ENCODE peak calls at places on chromosomes 2 and 18, in six cellular contexts. One of them, this sample, is unnamed.

GRCh38 chr2:3914243-3914642 is 210.9 kb downstream of the DCDC2C start:
- DNase-seq in CD4-positive, alpha-beta T cell: no peak
- DNase-seq in thoracic aorta: no peak
- DNase-seq in endothelial cell of umbilical vein: peak; percentile 8
- DNase-seq in HCT116: no peak
- DNase-seq in iPS DF 6.9: no peak
- DNase-seq in this sample: no peak

GRCh38 chr2:159080641-159081040 is 112.2 kb downstream of the TANC1 start:
- DNase-seq in endothelial cell of umbilical vein: no peak
- DNase-seq in iPS DF 6.9: no peak
- DNase-seq in HCT116: no peak
- DNase-seq in CD4-positive, alpha-beta T cell: no peak
- DNase-seq in thoracic aorta: no peak
- DNase-seq in this sample: no peak

GRCh38 chr2:111967018-111967417 is 68.6 kb downstream of the MERTK start:
- DNase-seq in CD4-positive, alpha-beta T cell: no peak
- DNase-seq in HCT116: no peak
- DNase-seq in iPS DF 6.9: no peak
- DNase-seq in endothelial cell of umbilical vein: peak; percentile 20
- DNase-seq in thoracic aorta: no peak
- DNase-seq in this sample: no peak

GRCh38 chr2:152861349-152861942 is 143.0 kb downstream of the ARL6IP6 start:
- DNase-seq in CD4-positive, alpha-beta T cell: no peak
- DNase-seq in thoracic aorta: no peak
- DNase-seq in iPS DF 6.9: peak; percentile 37
- DNase-seq in HCT116: peak; percentile 46
- DNase-seq in endothelial cell of umbilical vein: peak; percentile 30
- DNase-seq in this sample: no peak

GRCh38 chr18:53864758-53865157 is 359.7 kb downstream of the MBD2 start:
- DNase-seq in endothelial cell of umbilical vein: no peak
- DNase-seq in HCT116: no peak
- DNase-seq in CD4-positive, alpha-beta T cell: no peak
- DNase-seq in thoracic aorta: no peak
- DNase-seq in iPS DF 6.9: no peak
- DNase-seq in this sample: no peak

GRCh38 chr2:160303527-160303926 is 103.5 kb upstream of the ITGB6 start:
- DNase-seq in thoracic aorta: no peak
- DNase-seq in CD4-positive, alpha-beta T cell: no peak
- DNase-seq in HCT116: no peak
- DNase-seq in iPS DF 6.9: no peak
- DNase-seq in endothelial cell of umbilical vein: no peak
- DNase-seq in this sample: no peak

GRCh38 chr2:46716806-46717732 is 198.5 kb downstream of the MCFD2 start:
- DNase-seq in HCT116: no peak
- DNase-seq in CD4-positive, alpha-beta T cell: no peak
- DNase-seq in endothelial cell of umbilical vein: no peak
- DNase-seq in thoracic aorta: no peak
- DNase-seq in iPS DF 6.9: no peak
- DNase-seq in this sample: no peak

GRCh38 chr2:39107156-39107555 is 13.7 kb downstream of the SOS1 start:
- DNase-seq in thoracic aorta: no peak
- DNase-seq in CD4-positive, alpha-beta T cell: no peak
- DNase-seq in HCT116: no peak
- DNase-seq in iPS DF 6.9: no peak
- DNase-seq in endothelial cell of umbilical vein: no peak
- DNase-seq in this sample: no peak

GRCh38 chr18:6807504-6808257 is 78.2 kb downstream of the ARHGAP28 start:
- DNase-seq in thoracic aorta: no peak
- DNase-seq in HCT116: no peak
- DNase-seq in iPS DF 6.9: no peak
- DNase-seq in endothelial cell of umbilical vein: peak; percentile 97
- DNase-seq in CD4-positive, alpha-beta T cell: no peak
- DNase-seq in this sample: no peak

GRCh38 chr18:31204833-31205232 is 42.2 kb upstream of the DSC1 start:
- DNase-seq in iPS DF 6.9: no peak
- DNase-seq in endothelial cell of umbilical vein: no peak
- DNase-seq in HCT116: no peak
- DNase-seq in thoracic aorta: no peak
- DNase-seq in CD4-positive, alpha-beta T cell: no peak
- DNase-seq in this sample: no peak

GRCh38 chr2:46294185-46294836 is 2.9 kb upstream of the EPAS1 start:
- DNase-seq in thoracic aorta: no peak
- DNase-seq in CD4-positive, alpha-beta T cell: no peak
- DNase-seq in endothelial cell of umbilical vein: peak; percentile 44
- DNase-seq in iPS DF 6.9: no peak
- DNase-seq in HCT116: no peak
- DNase-seq in this sample: no peak

GRCh38 chr2:130288467-130289403 is 54.0 kb upstream of the IMP4 start:
- DNase-seq in iPS DF 6.9: peak; percentile 41
- DNase-seq in thoracic aorta: no peak
- DNase-seq in CD4-positive, alpha-beta T cell: no peak
- DNase-seq in endothelial cell of umbilical vein: no peak
- DNase-seq in HCT116: peak; percentile 33
- DNase-seq in this sample: no peak

GRCh38 chr2:38655441-38655840 is 10.5 kb upstream of the GALM start:
- DNase-seq in HCT116: no peak
- DNase-seq in endothelial cell of umbilical vein: no peak
- DNase-seq in CD4-positive, alpha-beta T cell: no peak
- DNase-seq in iPS DF 6.9: no peak
- DNase-seq in thoracic aorta: no peak
- DNase-seq in this sample: no peak

GRCh38 chr2:44722002-44722625 is 219.4 kb upstream of the SIX3 start:
- DNase-seq in thoracic aorta: no peak
- DNase-seq in CD4-positive, alpha-beta T cell: no peak
- DNase-seq in HCT116: no peak
- DNase-seq in endothelial cell of umbilical vein: no peak
- DNase-seq in iPS DF 6.9: no peak
- DNase-seq in this sample: no peak

DNA sequence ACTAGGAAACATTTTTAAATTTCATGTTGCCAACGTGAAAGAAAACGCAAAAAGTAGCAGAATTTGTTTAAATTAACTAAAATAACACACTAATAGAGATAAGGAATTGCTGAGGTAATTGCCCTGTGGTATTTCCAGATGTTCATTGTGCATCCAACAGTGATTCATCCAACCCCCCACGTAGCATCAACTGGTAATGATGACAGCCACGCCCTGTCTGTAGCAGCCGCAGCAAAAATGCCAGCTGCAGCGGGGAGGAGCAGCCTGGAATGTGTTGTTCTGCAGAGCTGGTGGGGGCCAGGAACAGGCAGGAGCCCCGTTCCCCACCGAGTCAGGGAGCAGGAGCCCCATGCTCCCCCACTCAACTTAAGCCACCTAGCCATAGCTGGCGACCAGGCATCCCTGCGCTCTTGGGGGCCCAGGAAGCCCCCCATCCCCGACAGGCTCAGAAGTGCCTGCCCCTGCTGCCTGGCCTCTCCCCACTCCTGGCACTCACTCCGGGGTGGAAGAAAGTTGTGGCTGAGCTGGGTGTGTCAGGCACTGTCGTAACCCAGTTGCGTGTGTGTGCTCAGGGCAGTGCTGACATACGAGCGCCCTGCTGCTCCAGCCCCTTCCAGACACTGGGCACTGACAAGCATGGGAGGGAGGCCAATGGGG is 695.1 kb upstream of the ACVR2A start:
- DNase-seq in endothelial cell of umbilical vein: no peak
- DNase-seq in iPS DF 6.9: no peak
- DNase-seq in HCT116: no peak
- DNase-seq in thoracic aorta: no peak
- DNase-seq in CD4-positive, alpha-beta T cell: no peak
- DNase-seq in this sample: no peak
- H3K27ac ChIP-seq in endothelial cell of umbilical vein: no peak overlapping the region
- H3K27ac ChIP-seq in iPS DF 6.9: no peak overlapping the region
- H3K27ac ChIP-seq in HCT116: no peak overlapping the region
- H3K27ac ChIP-seq in thoracic aorta: no peak overlapping the region
- H3K27ac ChIP-seq in CD4-positive, alpha-beta T cell: no peak overlapping the region
- H3K27ac ChIP-seq in this sample: no peak overlapping the region

GRCh38 chr2:177670791-177671528 is 278.4 kb downstream of the AGPS start:
- DNase-seq in iPS DF 6.9: no peak
- DNase-seq in thoracic aorta: no peak
- DNase-seq in CD4-positive, alpha-beta T cell: no peak
- DNase-seq in endothelial cell of umbilical vein: no peak
- DNase-seq in HCT116: no peak
- DNase-seq in this sample: no peak
- H3K27ac ChIP-seq in iPS DF 6.9: no peak overlapping the region
- H3K27ac ChIP-seq in thoracic aorta: no peak overlapping the region
- H3K27ac ChIP-seq in CD4-positive, alpha-beta T cell: no peak overlapping the region
- H3K27ac ChIP-seq in endothelial cell of umbilical vein: no peak overlapping the region
- H3K27ac ChIP-seq in HCT116: no peak overlapping the region
- H3K27ac ChIP-seq in this sample: no peak overlapping the region

DNA sequence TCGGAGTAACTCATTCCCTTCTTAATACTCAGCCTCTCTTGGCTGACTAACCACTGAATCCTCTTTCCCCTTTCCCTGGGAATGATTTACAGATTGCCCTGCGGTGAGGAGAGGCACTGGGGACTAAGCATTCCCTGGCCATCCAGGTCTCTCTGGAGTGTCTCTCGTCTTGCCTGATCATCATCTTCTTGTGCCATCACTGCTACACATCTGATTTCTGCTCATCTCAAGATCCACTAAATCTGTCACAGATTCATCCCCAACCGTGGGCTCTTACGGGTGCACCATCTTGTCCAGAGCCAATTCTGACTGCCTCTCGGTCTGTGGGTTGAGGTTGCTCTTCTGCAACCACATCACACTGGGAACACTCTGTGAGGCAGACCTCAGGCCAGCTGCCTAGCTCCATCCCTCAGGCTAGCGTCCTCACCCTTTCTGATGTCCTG is 12.0 kb downstream of the SFTPB start:
- DNase-seq in CD4-positive, alpha-beta T cell: no peak
- DNase-seq in endothelial cell of umbilical vein: no peak
- DNase-seq in HCT116: no peak
- DNase-seq in thoracic aorta: no peak
- DNase-seq in iPS DF 6.9: no peak
- DNase-seq in this sample: no peak
- H3K27ac ChIP-seq in CD4-positive, alpha-beta T cell: no peak overlapping the region
- H3K27ac ChIP-seq in endothelial cell of umbilical vein: no peak overlapping the region
- H3K27ac ChIP-seq in HCT116: no peak overlapping the region
- H3K27ac ChIP-seq in thoracic aorta: no peak overlapping the region
- H3K27ac ChIP-seq in iPS DF 6.9: no peak overlapping the region
- H3K27ac ChIP-seq in this sample: no peak overlapping the region

GRCh38 chr2:11118761-11119160 is 36.5 kb upstream of the SLC66A3 start:
- DNase-seq in CD4-positive, alpha-beta T cell: no peak
- DNase-seq in endothelial cell of umbilical vein: no peak
- DNase-seq in HCT116: no peak
- DNase-seq in iPS DF 6.9: no peak
- DNase-seq in thoracic aorta: no peak
- DNase-seq in this sample: no peak
- H3K27ac ChIP-seq in CD4-positive, alpha-beta T cell: no peak overlapping the region
- H3K27ac ChIP-seq in endothelial cell of umbilical vein: no peak overlapping the region
- H3K27ac ChIP-seq in HCT116: no peak overlapping the region
- H3K27ac ChIP-seq in iPS DF 6.9: no peak overlapping the region
- H3K27ac ChIP-seq in thoracic aorta: no peak overlapping the region
- H3K27ac ChIP-seq in this sample: no peak overlapping the region

DNA sequence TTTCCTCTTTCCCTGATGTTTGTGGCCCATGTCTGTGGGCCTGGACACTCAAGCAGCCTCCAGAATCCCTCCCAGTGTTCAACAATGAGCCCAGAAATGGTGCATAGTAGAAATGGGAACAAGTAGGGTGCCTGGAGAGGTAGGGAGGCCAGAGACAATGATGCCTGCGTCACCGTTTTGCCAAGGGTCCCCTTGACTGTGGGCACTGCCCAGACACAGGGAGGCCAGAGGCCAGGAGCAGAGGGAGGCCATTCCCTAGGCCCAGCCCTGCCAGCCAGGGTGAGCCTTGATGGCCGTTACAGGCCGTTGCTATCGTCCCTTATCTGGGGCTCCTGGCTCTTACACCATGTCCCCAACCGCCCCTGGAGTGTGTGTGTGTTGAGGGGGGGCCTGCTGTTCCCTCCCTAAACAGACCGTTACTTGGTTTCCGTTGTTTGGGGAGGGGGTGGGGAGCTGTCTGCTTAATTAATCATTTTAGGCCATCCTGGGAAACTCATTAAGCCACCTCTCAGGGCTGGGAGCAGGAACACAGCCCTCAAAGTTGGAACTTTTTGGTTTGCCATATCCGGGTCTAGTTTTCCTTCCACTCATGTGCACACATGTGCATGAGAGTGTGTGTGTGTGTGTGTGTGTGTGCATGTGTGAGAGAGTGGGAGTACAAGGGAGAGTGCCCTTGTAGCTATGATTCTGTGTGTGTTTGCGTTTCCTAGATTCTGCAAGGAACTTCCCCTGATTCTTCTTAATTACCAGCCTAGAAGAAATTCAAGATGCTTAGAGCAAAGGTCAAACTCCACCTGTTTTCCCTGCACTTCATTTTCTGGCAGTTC is 135.2 kb upstream of the HAAO start:
- DNase-seq in HCT116: no peak
- DNase-seq in endothelial cell of umbilical vein: peak; percentile 92
- DNase-seq in CD4-positive, alpha-beta T cell: no peak
- DNase-seq in iPS DF 6.9: no peak
- DNase-seq in thoracic aorta: no peak
- DNase-seq in this sample: no peak
- H3K27ac ChIP-seq in HCT116: no peak overlapping the region
- H3K27ac ChIP-seq in endothelial cell of umbilical vein: peak overlapping the region; percentile 49
- H3K27ac ChIP-seq in CD4-positive, alpha-beta T cell: no peak overlapping the region
- H3K27ac ChIP-seq in iPS DF 6.9: no peak overlapping the region
- H3K27ac ChIP-seq in thoracic aorta: peak overlapping the region; percentile 99
- H3K27ac ChIP-seq in this sample: peak overlapping the region; percentile 15

GRCh38 chr18:34918856-34919255 is 122.4 kb upstream of the MAPRE2 start:
- DNase-seq in thoracic aorta: no peak
- DNase-seq in endothelial cell of umbilical vein: no peak
- DNase-seq in HCT116: no peak
- DNase-seq in iPS DF 6.9: no peak
- DNase-seq in CD4-positive, alpha-beta T cell: no peak
- DNase-seq in this sample: no peak

GRCh38 chr18:34915046-34915445 is 126.2 kb upstream of the MAPRE2 start:
- DNase-seq in CD4-positive, alpha-beta T cell: no peak
- DNase-seq in thoracic aorta: no peak
- DNase-seq in iPS DF 6.9: no peak
- DNase-seq in HCT116: no peak
- DNase-seq in endothelial cell of umbilical vein: no peak
- DNase-seq in this sample: no peak

GRCh38 chr18:34911081-34911480 is 130.1 kb upstream of the MAPRE2 start:
- DNase-seq in thoracic aorta: no peak
- DNase-seq in HCT116: no peak
- DNase-seq in endothelial cell of umbilical vein: no peak
- DNase-seq in CD4-positive, alpha-beta T cell: no peak
- DNase-seq in iPS DF 6.9: no peak
- DNase-seq in this sample: no peak

GRCh38 chr18:34909637-34910364 is 131.4 kb upstream of the MAPRE2 start:
- DNase-seq in HCT116: no peak
- DNase-seq in endothelial cell of umbilical vein: no peak
- DNase-seq in CD4-positive, alpha-beta T cell: no peak
- DNase-seq in iPS DF 6.9: no peak
- DNase-seq in thoracic aorta: peak; percentile 10
- DNase-seq in this sample: no peak

GRCh38 chr18:34913837-34914755 is 127.1 kb upstream of the MAPRE2 start:
- DNase-seq in endothelial cell of umbilical vein: peak; percentile 49
- DNase-seq in HCT116: no peak
- DNase-seq in CD4-positive, alpha-beta T cell: no peak
- DNase-seq in thoracic aorta: no peak
- DNase-seq in iPS DF 6.9: no peak
- DNase-seq in this sample: peak; percentile 12
- H3K27ac ChIP-seq in endothelial cell of umbilical vein: no peak overlapping the region
- H3K27ac ChIP-seq in HCT116: no peak overlapping the region
- H3K27ac ChIP-seq in CD4-positive, alpha-beta T cell: no peak overlapping the region
- H3K27ac ChIP-seq in thoracic aorta: no peak overlapping the region
- H3K27ac ChIP-seq in iPS DF 6.9: no peak overlapping the region
- H3K27ac ChIP-seq in this sample: peak overlapping the region; percentile 88